ENCODE peak calls at places on chromosomes 5 and 9, in nine cellular contexts. N is hypothalamus; G is activated T-cell treated with anti-CD3 and anti-CD28 coated beads, Interleukin-2, amount 50 U/mL, for 48 hours; R is NCI-H510A; A is MV-4-11; T is prostate gland; U is GM12892; O is nucleus accumbens; S is IMR-90. W is an unnamed sample.
A peak's percentile ranks its signal among the peaks of the same experiment; 100 is the strongest.

GRCh38 chr9:38620483-38621433 is at the start of gene ANKRD18A:
- DNase-seq in N (peak; percentile 73), G (peak; percentile 85), R (peak; percentile 83), A (peak; percentile 81), T (peak; percentile 84), U (no peak), O (no peak), S (peak; percentile 41), W (peak; percentile 77)

GRCh38 chr5:11477786-11478185 is 426.5 kb downstream of the CTNND2 start:
- DNase-seq in N (no peak), G (no peak), R (no peak), A (no peak), T (no peak), U (no peak), O (no peak), S (no peak), W (peak; percentile 35)

GRCh38 chr9:107118873-107119272 is 164.2 kb upstream of the RAD23B start:
- DNase-seq in N (no peak), G (no peak), R (no peak), A (no peak), T (no peak), U (no peak), O (no peak), S (no peak), W (no peak)

GRCh38 chr5:134784946-134785620 is 26.5 kb downstream of the DDX46 start:
- DNase-seq in N (no peak), G (no peak), R (no peak), A (no peak), T (no peak), U (no peak), O (no peak), S (peak; percentile 54), W (peak; percentile 46)

GRCh38 chr9:437066-438015 is 222.7 kb downstream of the DOCK8 start:
- DNase-seq in N (no peak), G (no peak), R (no peak), A (no peak), T (no peak), U (no peak), O (no peak), S (peak; percentile 77), W (peak; percentile 4)

GRCh38 chr5:132226516-132227234 is 978 bp downstream of the P4HA2 start:
- DNase-seq in N (no peak), G (no peak), R (no peak), A (no peak), T (no peak), U (no peak), O (no peak), S (peak; percentile 25), W (peak; percentile 69)

GRCh38 chr5:93790401-93790800 is 49.0 kb upstream of the POU5F2 start:
- DNase-seq in N (peak; percentile 8), G (no peak), R (no peak), A (peak; percentile 35), T (no peak), U (no peak), O (no peak), S (peak; percentile 85), W (peak; percentile 14)

GRCh38 chr5:180059326-180059725 is 12.2 kb downstream of the RNF130 start:
- DNase-seq in N (no peak), G (no peak), R (no peak), A (no peak), T (no peak), U (no peak), O (no peak), S (no peak), W (no peak)

GRCh38 chr5:107040907-107041306 is 629.8 kb downstream of the EFNA5 start:
- DNase-seq in N (no peak), G (no peak), R (no peak), A (no peak), T (no peak), U (no peak), O (no peak), S (no peak), W (no peak)

GRCh38 chr5:171388816-171389168 is 1.1 kb downstream of the NPM1 start:
- DNase-seq in N (no peak), G (peak; percentile 62), R (no peak), A (no peak), T (no peak), U (no peak), O (no peak), S (no peak), W (no peak)

GRCh38 chr9:72858089-72858912 is 94.6 kb downstream of the ALDH1A1 start:
- DNase-seq in N (no peak), G (no peak), R (no peak), A (no peak), T (no peak), U (no peak), O (no peak), S (no peak), W (peak; percentile 51)

GRCh38 chr5:112475747-112476435 is 56.8 kb upstream of the EPB41L4A start:
- DNase-seq in N (no peak), G (no peak), R (no peak), A (no peak), T (no peak), U (no peak), O (no peak), S (no peak), W (peak; percentile 12)

GRCh38 chr5:75525344-75525743 is 13.7 kb downstream of the POLK start:
- DNase-seq in N (no peak), G (no peak), R (no peak), A (no peak), T (no peak), U (no peak), O (no peak), S (no peak), W (no peak)

GRCh38 chr5:132394681-132395259 is 25.3 kb downstream of the SLC22A5 start:
- DNase-seq in N (no peak), G (no peak), R (peak; percentile 72), A (no peak), T (no peak), U (no peak), O (no peak), S (no peak), W (no peak)

GRCh38 chr5:15097552-15097951 is 226.0 kb upstream of the ANKH start:
- DNase-seq in N (no peak), G (no peak), R (no peak), A (no peak), T (no peak), U (no peak), O (no peak), S (no peak), W (no peak)

GRCh38 chr9:28051559-28051958 is 478.3 kb upstream of the C9orf72 start:
- DNase-seq in N (no peak), G (no peak), R (no peak), A (no peak), T (no peak), U (no peak), O (no peak), S (no peak), W (peak; percentile 75)

GRCh38 chr9:137691648-137692357 is 73.0 kb downstream of the EHMT1 start:
- DNase-seq in N (peak; percentile 24), G (no peak), R (peak; percentile 59), A (peak; percentile 61), T (no peak), U (no peak), O (no peak), S (no peak), W (no peak)

GRCh38 chr5:147140558-147140957 is 94.3 kb upstream of the STK32A start:
- DNase-seq in N (no peak), G (no peak), R (peak; percentile 45), A (no peak), T (no peak), U (no peak), O (no peak), S (no peak), W (no peak)

GRCh38 chr9:89219637-89220036 is 41.0 kb upstream of the SHC3 start:
- DNase-seq in N (no peak), G (no peak), R (no peak), A (no peak), T (no peak), U (no peak), O (no peak), S (no peak), W (no peak)

GRCh38 chr9:104177003-104177611 is 83.0 kb downstream of the SMC2 start:
- DNase-seq in N (no peak), G (no peak), R (no peak), A (no peak), T (no peak), U (no peak), O (no peak), S (no peak), W (peak; percentile 0)

GRCh38 chr5:88093765-88094164 is 174.9 kb downstream of the TMEM161B start:
- DNase-seq in N (no peak), G (no peak), R (no peak), A (no peak), T (no peak), U (no peak), O (no peak), S (no peak), W (no peak)

GRCh38 chr9:76441551-76442322 is 17.2 kb upstream of the GCNT1 start:
- DNase-seq in N (no peak), G (peak; percentile 71), R (no peak), A (no peak), T (no peak), U (no peak), O (no peak), S (peak; percentile 92), W (peak; percentile 55)

GRCh38 chr5:147643142-147643541 is 133.3 kb upstream of the DPYSL3 start:
- DNase-seq in N (no peak), G (no peak), R (no peak), A (no peak), T (no peak), U (no peak), O (no peak), S (peak; percentile 1), W (no peak)

GRCh38 chr9:106980551-106981101 is 117.7 kb downstream of the ZNF462 start:
- DNase-seq in N (peak; percentile 14), G (no peak), R (no peak), A (no peak), T (no peak), U (no peak), O (no peak), S (peak; percentile 36), W (no peak)

GRCh38 chr5:111165058-111165457 is 59.1 kb upstream of the CAMK4 start:
- DNase-seq in N (no peak), G (no peak), R (no peak), A (no peak), T (no peak), U (no peak), O (no peak), S (no peak), W (no peak)

GRCh38 chr5:154365823-154366222 is 80.0 kb upstream of the SAP30L start:
- DNase-seq in N (no peak), G (no peak), R (no peak), A (no peak), T (no peak), U (no peak), O (no peak), S (peak; percentile 58), W (peak; percentile 39)

GRCh38 chr5:136011427-136012001 is 17.3 kb upstream of the TGFBI start:
- DNase-seq in N (no peak), G (no peak), R (no peak), A (no peak), T (no peak), U (no peak), O (no peak), S (peak; percentile 85), W (peak; percentile 83)

GRCh38 chr9:123725389-123725788 is 204.5 kb downstream of the DENND1A start:
- DNase-seq in N (peak; percentile 37), G (no peak), R (no peak), A (peak; percentile 6), T (no peak), U (no peak), O (no peak), S (peak; percentile 13), W (peak; percentile 5)

GRCh38 chr5:72154076-72154756 is 46.9 kb downstream of the MAP1B start:
- DNase-seq in N (no peak), G (no peak), R (no peak), A (no peak), T (no peak), U (no peak), O (no peak), S (no peak), W (peak; percentile 63)

GRCh38 chr5:158471179-158471924 is 612.4 kb upstream of the CLINT1 start:
- DNase-seq in N (no peak), G (no peak), R (no peak), A (no peak), T (no peak), U (no peak), O (no peak), S (no peak), W (no peak)

GRCh38 chr9:126375386-126375785 is 48.8 kb downstream of the MVB12B start:
- DNase-seq in N (peak; percentile 37), G (no peak), R (no peak), A (peak; percentile 74), T (no peak), U (no peak), O (no peak), S (peak; percentile 20), W (no peak)